ENCODE peak calls at places on chromosomes 6 and 20, in nine cellular contexts. One of them, this sample, is unnamed.

GRCh38 chr6:81787313-81788068 is 35.0 kb upstream of the TENT5A start:
- DNase-seq in neural progenitor cell: no peak
- DNase-seq in stimulated activated naive B cell treated with anti-CD40 and anti-IgM and Interleukin-4, amounts not matched to agents 10 μg/mL and 1 μg/mL and 100 μg/mL, for 72 hours: no peak
- DNase-seq in stimulated activated CD4-positive, alpha-beta T cell treated with anti-CD3 and anti-CD28 coated beads, Interleukin-1b, Interleukin-23, amount 100 ng/mL, for 4 hours: no peak
- DNase-seq in activated gamma-delta T cell treated with Interleukin-2 at 50 U/mL for 16 hours: no peak
- DNase-seq in T-helper 1 cell: no peak
- DNase-seq in substantia nigra: no peak
- DNase-seq in HEK293T: no peak
- DNase-seq in mesothelial cell of epicardium: no peak
- DNase-seq in this sample: no peak

GRCh38 chr20:32878820-32879219 is 20.1 kb downstream of the EFCAB8 start:
- DNase-seq in neural progenitor cell: no peak
- DNase-seq in stimulated activated naive B cell treated with anti-CD40 and anti-IgM and Interleukin-4, amounts not matched to agents 10 μg/mL and 1 μg/mL and 100 μg/mL, for 72 hours: no peak
- DNase-seq in stimulated activated CD4-positive, alpha-beta T cell treated with anti-CD3 and anti-CD28 coated beads, Interleukin-1b, Interleukin-23, amount 100 ng/mL, for 4 hours: no peak
- DNase-seq in activated gamma-delta T cell treated with Interleukin-2 at 50 U/mL for 16 hours: no peak
- DNase-seq in T-helper 1 cell: no peak
- DNase-seq in substantia nigra: no peak
- DNase-seq in HEK293T: no peak
- DNase-seq in mesothelial cell of epicardium: no peak
- DNase-seq in this sample: no peak

GRCh38 chr20:44495257-44495656 is 19.6 kb downstream of the TTPAL start:
- DNase-seq in neural progenitor cell: no peak
- DNase-seq in stimulated activated naive B cell treated with anti-CD40 and anti-IgM and Interleukin-4, amounts not matched to agents 10 μg/mL and 1 μg/mL and 100 μg/mL, for 72 hours: no peak
- DNase-seq in stimulated activated CD4-positive, alpha-beta T cell treated with anti-CD3 and anti-CD28 coated beads, Interleukin-1b, Interleukin-23, amount 100 ng/mL, for 4 hours: no peak
- DNase-seq in activated gamma-delta T cell treated with Interleukin-2 at 50 U/mL for 16 hours: no peak
- DNase-seq in T-helper 1 cell: no peak
- DNase-seq in substantia nigra: no peak
- DNase-seq in HEK293T: no peak
- DNase-seq in mesothelial cell of epicardium: no peak
- DNase-seq in this sample: no peak

GRCh38 chr6:8525370-8525769 is 90.0 kb upstream of the SLC35B3 start:
- DNase-seq in neural progenitor cell: no peak
- DNase-seq in stimulated activated naive B cell treated with anti-CD40 and anti-IgM and Interleukin-4, amounts not matched to agents 10 μg/mL and 1 μg/mL and 100 μg/mL, for 72 hours: no peak
- DNase-seq in stimulated activated CD4-positive, alpha-beta T cell treated with anti-CD3 and anti-CD28 coated beads, Interleukin-1b, Interleukin-23, amount 100 ng/mL, for 4 hours: no peak
- DNase-seq in activated gamma-delta T cell treated with Interleukin-2 at 50 U/mL for 16 hours: no peak
- DNase-seq in T-helper 1 cell: no peak
- DNase-seq in substantia nigra: no peak
- DNase-seq in HEK293T: no peak
- DNase-seq in mesothelial cell of epicardium: no peak
- DNase-seq in this sample: no peak

GRCh38 chr6:157860505-157860991 is 37.5 kb downstream of the SNX9 start:
- DNase-seq in neural progenitor cell: no peak
- DNase-seq in stimulated activated naive B cell treated with anti-CD40 and anti-IgM and Interleukin-4, amounts not matched to agents 10 μg/mL and 1 μg/mL and 100 μg/mL, for 72 hours: no peak
- DNase-seq in stimulated activated CD4-positive, alpha-beta T cell treated with anti-CD3 and anti-CD28 coated beads, Interleukin-1b, Interleukin-23, amount 100 ng/mL, for 4 hours: no peak
- DNase-seq in activated gamma-delta T cell treated with Interleukin-2 at 50 U/mL for 16 hours: no peak
- DNase-seq in T-helper 1 cell: no peak
- DNase-seq in substantia nigra: no peak
- DNase-seq in HEK293T: no peak
- DNase-seq in mesothelial cell of epicardium: no peak
- DNase-seq in this sample: no peak

GRCh38 chr6:151448623-151449022 is 3.3 kb downstream of the RMND1 start:
- DNase-seq in neural progenitor cell: peak
- DNase-seq in stimulated activated naive B cell treated with anti-CD40 and anti-IgM and Interleukin-4, amounts not matched to agents 10 μg/mL and 1 μg/mL and 100 μg/mL, for 72 hours: no peak
- DNase-seq in stimulated activated CD4-positive, alpha-beta T cell treated with anti-CD3 and anti-CD28 coated beads, Interleukin-1b, Interleukin-23, amount 100 ng/mL, for 4 hours: no peak
- DNase-seq in activated gamma-delta T cell treated with Interleukin-2 at 50 U/mL for 16 hours: no peak
- DNase-seq in T-helper 1 cell: no peak
- DNase-seq in substantia nigra: no peak
- DNase-seq in HEK293T: no peak
- DNase-seq in mesothelial cell of epicardium: no peak
- DNase-seq in this sample: no peak

GRCh38 chr20:58619847-58620431 is 31.1 kb upstream of the STX16 start:
- DNase-seq in neural progenitor cell: no peak
- DNase-seq in stimulated activated naive B cell treated with anti-CD40 and anti-IgM and Interleukin-4, amounts not matched to agents 10 μg/mL and 1 μg/mL and 100 μg/mL, for 72 hours: peak
- DNase-seq in stimulated activated CD4-positive, alpha-beta T cell treated with anti-CD3 and anti-CD28 coated beads, Interleukin-1b, Interleukin-23, amount 100 ng/mL, for 4 hours: no peak
- DNase-seq in activated gamma-delta T cell treated with Interleukin-2 at 50 U/mL for 16 hours: no peak
- DNase-seq in T-helper 1 cell: no peak
- DNase-seq in substantia nigra: no peak
- DNase-seq in HEK293T: no peak
- DNase-seq in mesothelial cell of epicardium: no peak
- DNase-seq in this sample: no peak

GRCh38 chr20:50919567-50919966 is 11.7 kb downstream of the ADNP start:
- DNase-seq in neural progenitor cell: no peak
- DNase-seq in stimulated activated naive B cell treated with anti-CD40 and anti-IgM and Interleukin-4, amounts not matched to agents 10 μg/mL and 1 μg/mL and 100 μg/mL, for 72 hours: no peak
- DNase-seq in stimulated activated CD4-positive, alpha-beta T cell treated with anti-CD3 and anti-CD28 coated beads, Interleukin-1b, Interleukin-23, amount 100 ng/mL, for 4 hours: no peak
- DNase-seq in activated gamma-delta T cell treated with Interleukin-2 at 50 U/mL for 16 hours: no peak
- DNase-seq in T-helper 1 cell: no peak
- DNase-seq in substantia nigra: no peak
- DNase-seq in HEK293T: no peak
- DNase-seq in mesothelial cell of epicardium: no peak
- DNase-seq in this sample: no peak

GRCh38 chr6:45419574-45420082 is 41.9 kb upstream of the SUPT3H start:
- DNase-seq in neural progenitor cell: peak
- DNase-seq in stimulated activated naive B cell treated with anti-CD40 and anti-IgM and Interleukin-4, amounts not matched to agents 10 μg/mL and 1 μg/mL and 100 μg/mL, for 72 hours: peak
- DNase-seq in stimulated activated CD4-positive, alpha-beta T cell treated with anti-CD3 and anti-CD28 coated beads, Interleukin-1b, Interleukin-23, amount 100 ng/mL, for 4 hours: no peak
- DNase-seq in activated gamma-delta T cell treated with Interleukin-2 at 50 U/mL for 16 hours: peak
- DNase-seq in T-helper 1 cell: peak
- DNase-seq in substantia nigra: peak
- DNase-seq in HEK293T: peak
- DNase-seq in mesothelial cell of epicardium: peak
- DNase-seq in this sample: no peak

GRCh38 chr6:20952605-20953004 is 418.3 kb downstream of the CDKAL1 start:
- DNase-seq in neural progenitor cell: no peak
- DNase-seq in stimulated activated naive B cell treated with anti-CD40 and anti-IgM and Interleukin-4, amounts not matched to agents 10 μg/mL and 1 μg/mL and 100 μg/mL, for 72 hours: no peak
- DNase-seq in stimulated activated CD4-positive, alpha-beta T cell treated with anti-CD3 and anti-CD28 coated beads, Interleukin-1b, Interleukin-23, amount 100 ng/mL, for 4 hours: no peak
- DNase-seq in activated gamma-delta T cell treated with Interleukin-2 at 50 U/mL for 16 hours: no peak
- DNase-seq in T-helper 1 cell: no peak
- DNase-seq in substantia nigra: no peak
- DNase-seq in HEK293T: no peak
- DNase-seq in mesothelial cell of epicardium: no peak
- DNase-seq in this sample: peak

GRCh38 chr20:35739294-35740163 is 2.5 kb downstream of the RBM39 start:
- DNase-seq in neural progenitor cell: peak
- DNase-seq in stimulated activated naive B cell treated with anti-CD40 and anti-IgM and Interleukin-4, amounts not matched to agents 10 μg/mL and 1 μg/mL and 100 μg/mL, for 72 hours: no peak
- DNase-seq in stimulated activated CD4-positive, alpha-beta T cell treated with anti-CD3 and anti-CD28 coated beads, Interleukin-1b, Interleukin-23, amount 100 ng/mL, for 4 hours: no peak
- DNase-seq in activated gamma-delta T cell treated with Interleukin-2 at 50 U/mL for 16 hours: no peak
- DNase-seq in T-helper 1 cell: no peak
- DNase-seq in substantia nigra: no peak
- DNase-seq in HEK293T: no peak
- DNase-seq in mesothelial cell of epicardium: no peak
- DNase-seq in this sample: no peak

GRCh38 chr6:138896104-138896756 is 91.8 kb downstream of the REPS1 start:
- DNase-seq in neural progenitor cell: no peak
- DNase-seq in stimulated activated naive B cell treated with anti-CD40 and anti-IgM and Interleukin-4, amounts not matched to agents 10 μg/mL and 1 μg/mL and 100 μg/mL, for 72 hours: no peak
- DNase-seq in stimulated activated CD4-positive, alpha-beta T cell treated with anti-CD3 and anti-CD28 coated beads, Interleukin-1b, Interleukin-23, amount 100 ng/mL, for 4 hours: no peak
- DNase-seq in activated gamma-delta T cell treated with Interleukin-2 at 50 U/mL for 16 hours: no peak
- DNase-seq in T-helper 1 cell: no peak
- DNase-seq in substantia nigra: no peak
- DNase-seq in HEK293T: no peak
- DNase-seq in mesothelial cell of epicardium: no peak
- DNase-seq in this sample: no peak

GRCh38 chr6:133369755-133370154 is 128.6 kb downstream of the EYA4 start:
- DNase-seq in neural progenitor cell: no peak
- DNase-seq in stimulated activated naive B cell treated with anti-CD40 and anti-IgM and Interleukin-4, amounts not matched to agents 10 μg/mL and 1 μg/mL and 100 μg/mL, for 72 hours: no peak
- DNase-seq in stimulated activated CD4-positive, alpha-beta T cell treated with anti-CD3 and anti-CD28 coated beads, Interleukin-1b, Interleukin-23, amount 100 ng/mL, for 4 hours: no peak
- DNase-seq in activated gamma-delta T cell treated with Interleukin-2 at 50 U/mL for 16 hours: no peak
- DNase-seq in T-helper 1 cell: no peak
- DNase-seq in substantia nigra: no peak
- DNase-seq in HEK293T: no peak
- DNase-seq in mesothelial cell of epicardium: no peak
- DNase-seq in this sample: no peak

GRCh38 chr20:16243470-16243869 is 329.8 kb downstream of the KIF16B start:
- DNase-seq in neural progenitor cell: no peak
- DNase-seq in stimulated activated naive B cell treated with anti-CD40 and anti-IgM and Interleukin-4, amounts not matched to agents 10 μg/mL and 1 μg/mL and 100 μg/mL, for 72 hours: no peak
- DNase-seq in stimulated activated CD4-positive, alpha-beta T cell treated with anti-CD3 and anti-CD28 coated beads, Interleukin-1b, Interleukin-23, amount 100 ng/mL, for 4 hours: no peak
- DNase-seq in activated gamma-delta T cell treated with Interleukin-2 at 50 U/mL for 16 hours: no peak
- DNase-seq in T-helper 1 cell: no peak
- DNase-seq in substantia nigra: peak
- DNase-seq in HEK293T: no peak
- DNase-seq in mesothelial cell of epicardium: no peak
- DNase-seq in this sample: no peak

GRCh38 chr20:21315138-21315537 is 12.0 kb downstream of the XRN2 start:
- DNase-seq in neural progenitor cell: no peak
- DNase-seq in stimulated activated naive B cell treated with anti-CD40 and anti-IgM and Interleukin-4, amounts not matched to agents 10 μg/mL and 1 μg/mL and 100 μg/mL, for 72 hours: peak
- DNase-seq in stimulated activated CD4-positive, alpha-beta T cell treated with anti-CD3 and anti-CD28 coated beads, Interleukin-1b, Interleukin-23, amount 100 ng/mL, for 4 hours: no peak
- DNase-seq in activated gamma-delta T cell treated with Interleukin-2 at 50 U/mL for 16 hours: no peak
- DNase-seq in T-helper 1 cell: no peak
- DNase-seq in substantia nigra: no peak
- DNase-seq in HEK293T: no peak
- DNase-seq in mesothelial cell of epicardium: no peak
- DNase-seq in this sample: no peak

GRCh38 chr20:6566821-6567220 is 200.7 kb upstream of the BMP2 start:
- DNase-seq in neural progenitor cell: no peak
- DNase-seq in stimulated activated naive B cell treated with anti-CD40 and anti-IgM and Interleukin-4, amounts not matched to agents 10 μg/mL and 1 μg/mL and 100 μg/mL, for 72 hours: no peak
- DNase-seq in stimulated activated CD4-positive, alpha-beta T cell treated with anti-CD3 and anti-CD28 coated beads, Interleukin-1b, Interleukin-23, amount 100 ng/mL, for 4 hours: no peak
- DNase-seq in activated gamma-delta T cell treated with Interleukin-2 at 50 U/mL for 16 hours: no peak
- DNase-seq in T-helper 1 cell: no peak
- DNase-seq in substantia nigra: no peak
- DNase-seq in HEK293T: no peak
- DNase-seq in mesothelial cell of epicardium: no peak
- DNase-seq in this sample: peak

GRCh38 chr6:90040931-90041330 is 146.7 kb downstream of the GJA10 start:
- DNase-seq in neural progenitor cell: no peak
- DNase-seq in stimulated activated naive B cell treated with anti-CD40 and anti-IgM and Interleukin-4, amounts not matched to agents 10 μg/mL and 1 μg/mL and 100 μg/mL, for 72 hours: no peak
- DNase-seq in stimulated activated CD4-positive, alpha-beta T cell treated with anti-CD3 and anti-CD28 coated beads, Interleukin-1b, Interleukin-23, amount 100 ng/mL, for 4 hours: no peak
- DNase-seq in activated gamma-delta T cell treated with Interleukin-2 at 50 U/mL for 16 hours: no peak
- DNase-seq in T-helper 1 cell: no peak
- DNase-seq in substantia nigra: peak
- DNase-seq in HEK293T: no peak
- DNase-seq in mesothelial cell of epicardium: no peak
- DNase-seq in this sample: no peak

GRCh38 chr6:37083243-37084138 is 78.0 kb downstream of the FGD2 start:
- DNase-seq in neural progenitor cell: no peak
- DNase-seq in stimulated activated naive B cell treated with anti-CD40 and anti-IgM and Interleukin-4, amounts not matched to agents 10 μg/mL and 1 μg/mL and 100 μg/mL, for 72 hours: no peak
- DNase-seq in stimulated activated CD4-positive, alpha-beta T cell treated with anti-CD3 and anti-CD28 coated beads, Interleukin-1b, Interleukin-23, amount 100 ng/mL, for 4 hours: no peak
- DNase-seq in activated gamma-delta T cell treated with Interleukin-2 at 50 U/mL for 16 hours: no peak
- DNase-seq in T-helper 1 cell: no peak
- DNase-seq in substantia nigra: peak
- DNase-seq in HEK293T: no peak
- DNase-seq in mesothelial cell of epicardium: no peak
- DNase-seq in this sample: no peak

GRCh38 chr6:11076540-11076939 is 17.1 kb upstream of the SMIM13 start:
- DNase-seq in neural progenitor cell: no peak
- DNase-seq in stimulated activated naive B cell treated with anti-CD40 and anti-IgM and Interleukin-4, amounts not matched to agents 10 μg/mL and 1 μg/mL and 100 μg/mL, for 72 hours: no peak
- DNase-seq in stimulated activated CD4-positive, alpha-beta T cell treated with anti-CD3 and anti-CD28 coated beads, Interleukin-1b, Interleukin-23, amount 100 ng/mL, for 4 hours: no peak
- DNase-seq in activated gamma-delta T cell treated with Interleukin-2 at 50 U/mL for 16 hours: no peak
- DNase-seq in T-helper 1 cell: no peak
- DNase-seq in substantia nigra: no peak
- DNase-seq in HEK293T: no peak
- DNase-seq in mesothelial cell of epicardium: no peak
- DNase-seq in this sample: no peak

GRCh38 chr6:31358302-31358701 is 1.3 kb upstream of the HLA-B start:
- DNase-seq in neural progenitor cell: no peak
- DNase-seq in stimulated activated naive B cell treated with anti-CD40 and anti-IgM and Interleukin-4, amounts not matched to agents 10 μg/mL and 1 μg/mL and 100 μg/mL, for 72 hours: no peak
- DNase-seq in stimulated activated CD4-positive, alpha-beta T cell treated with anti-CD3 and anti-CD28 coated beads, Interleukin-1b, Interleukin-23, amount 100 ng/mL, for 4 hours: no peak
- DNase-seq in activated gamma-delta T cell treated with Interleukin-2 at 50 U/mL for 16 hours: no peak
- DNase-seq in T-helper 1 cell: no peak
- DNase-seq in substantia nigra: no peak
- DNase-seq in HEK293T: no peak
- DNase-seq in mesothelial cell of epicardium: no peak
- DNase-seq in this sample: no peak

GRCh38 chr20:50399003-50399916 is 110.9 kb upstream of the PTPN1 start:
- DNase-seq in neural progenitor cell: no peak
- DNase-seq in stimulated activated naive B cell treated with anti-CD40 and anti-IgM and Interleukin-4, amounts not matched to agents 10 μg/mL and 1 μg/mL and 100 μg/mL, for 72 hours: no peak
- DNase-seq in stimulated activated CD4-positive, alpha-beta T cell treated with anti-CD3 and anti-CD28 coated beads, Interleukin-1b, Interleukin-23, amount 100 ng/mL, for 4 hours: no peak
- DNase-seq in activated gamma-delta T cell treated with Interleukin-2 at 50 U/mL for 16 hours: no peak
- DNase-seq in T-helper 1 cell: no peak
- DNase-seq in substantia nigra: peak
- DNase-seq in HEK293T: no peak
- DNase-seq in mesothelial cell of epicardium: no peak
- DNase-seq in this sample: no peak

GRCh38 chr6:56902551-56903464 is 52.1 kb upstream of the BEND6 start:
- DNase-seq in neural progenitor cell: peak
- DNase-seq in stimulated activated naive B cell treated with anti-CD40 and anti-IgM and Interleukin-4, amounts not matched to agents 10 μg/mL and 1 μg/mL and 100 μg/mL, for 72 hours: no peak
- DNase-seq in stimulated activated CD4-positive, alpha-beta T cell treated with anti-CD3 and anti-CD28 coated beads, Interleukin-1b, Interleukin-23, amount 100 ng/mL, for 4 hours: no peak
- DNase-seq in activated gamma-delta T cell treated with Interleukin-2 at 50 U/mL for 16 hours: no peak
- DNase-seq in T-helper 1 cell: no peak
- DNase-seq in substantia nigra: peak
- DNase-seq in HEK293T: peak
- DNase-seq in mesothelial cell of epicardium: no peak
- DNase-seq in this sample: no peak

GRCh38 chr20:61877331-61877730 is 188.3 kb downstream of the TAF4 start:
- DNase-seq in neural progenitor cell: no peak
- DNase-seq in stimulated activated naive B cell treated with anti-CD40 and anti-IgM and Interleukin-4, amounts not matched to agents 10 μg/mL and 1 μg/mL and 100 μg/mL, for 72 hours: no peak
- DNase-seq in stimulated activated CD4-positive, alpha-beta T cell treated with anti-CD3 and anti-CD28 coated beads, Interleukin-1b, Interleukin-23, amount 100 ng/mL, for 4 hours: no peak
- DNase-seq in activated gamma-delta T cell treated with Interleukin-2 at 50 U/mL for 16 hours: no peak
- DNase-seq in T-helper 1 cell: no peak
- DNase-seq in substantia nigra: no peak
- DNase-seq in HEK293T: no peak
- DNase-seq in mesothelial cell of epicardium: no peak
- DNase-seq in this sample: no peak